ENCODE peak calls at places on chromosomes 7 and 10, in seven cellular contexts. G is AG04450, J is fibroblast of lung, U is small intestine, I is cardiac muscle cell, Q is spleen, V is SJSA1. P is an unnamed sample. For H3K27me3, the result is how much of the 10 kb centered on the place peaks cover.

GRCh38 chr10:118407742-118408141 is 65.6 kb upstream of the FAM204A start:
- DNase-seq in G (no peak), J (no peak), U (no peak), I (no peak), Q (no peak), V (no peak), P (no peak)

GRCh38 chr7:106635411-106635810 is 25.5 kb downstream of the CCDC71L start:
- DNase-seq in G (no peak), J (no peak), U (no peak), I (no peak), Q (no peak), V (no peak), P (no peak)

GRCh38 chr10:101144053-101144452 is 13.0 kb downstream of the TLX1 start:
- DNase-seq in G (no peak), J (no peak), U (no peak), I (no peak), Q (no peak), V (no peak), P (no peak)

GRCh38 chr10:59337254-59337653 is 25.1 kb downstream of the FAM13C start:
- DNase-seq in G (peak), J (peak), U (no peak), I (peak), Q (no peak), V (no peak), P (no peak)

GRCh38 chr7:28017372-28017771 is 163.2 kb downstream of the JAZF1 start:
- DNase-seq in G (no peak), J (peak), U (no peak), I (peak), Q (no peak), V (no peak), P (no peak)

GRCh38 chr7:107027208-107027607 is 17.3 kb upstream of the PRKAR2B start:
- DNase-seq in G (no peak), J (no peak), U (no peak), I (no peak), Q (no peak), V (no peak), P (no peak)

GRCh38 chr10:31944071-31944433 is 15.4 kb upstream of the ARHGAP12 start:
- DNase-seq in G (no peak), J (no peak), U (no peak), I (no peak), Q (no peak), V (no peak), P (no peak)

GRCh38 chr10:61967298-61967697 is 65.8 kb downstream of the ARID5B start:
- DNase-seq in G (no peak), J (no peak), U (no peak), I (no peak), Q (no peak), V (no peak), P (no peak)

GRCh38 chr7:103336781-103337180 is 7.8 kb downstream of the DNAJC2 start:
- DNase-seq in G (no peak), J (no peak), U (no peak), I (no peak), Q (no peak), V (no peak), P (no peak)

GRCh38 chr10:31017534-31018361 is 13.9 kb downstream of the ZNF438 start:
- DNase-seq in G (no peak), J (no peak), U (no peak), I (no peak), Q (no peak), V (no peak), P (no peak)

GRCh38 chr7:83517026-83517700 is 131.8 kb downstream of the SEMA3E start:
- DNase-seq in G (no peak), J (no peak), U (no peak), I (no peak), Q (no peak), V (no peak), P (no peak)

GRCh38 chr7:102042016-102042656 is 224.7 kb downstream of the CUX1 start:
- DNase-seq in G (no peak), J (peak), U (no peak), I (peak), Q (no peak), V (peak), P (no peak)

GRCh38 chr7:24946467-24946866 is 33.5 kb downstream of the OSBPL3 start:
- DNase-seq in G (no peak), J (no peak), U (peak), I (no peak), Q (no peak), V (no peak), P (no peak)

GRCh38 chr7:46414946-46415345 is 493.9 kb upstream of the IGFBP3 start:
- DNase-seq in G (no peak), J (no peak), U (no peak), I (peak), Q (no peak), V (peak), P (no peak)

GRCh38 chr10:120336910-120337540 is 120.0 kb upstream of the PLPP4 start:
- DNase-seq in G (no peak), J (peak), U (peak), I (peak), Q (no peak), V (peak), P (no peak)

GRCh38 chr7:28272461-28272877 is 91.9 kb upstream of the JAZF1 start:
- DNase-seq in G (peak), J (peak), U (peak), I (peak), Q (no peak), V (peak), P (no peak)

GRCh38 chr10:101901340-101901739 is 57.7 kb upstream of the KCNIP2 start:
- DNase-seq in G (no peak), J (no peak), U (no peak), I (no peak), Q (peak), V (no peak), P (no peak)

GRCh38 chr7:158818325-158819213 is 10.7 kb downstream of the ESYT2 start:
- DNase-seq in G (peak), J (peak), U (peak), I (peak), Q (peak), V (peak), P (peak)

GRCh38 chr7:132618956-132619305 is 42.7 kb upstream of the PLXNA4 start:
- DNase-seq in G (no peak), J (no peak), U (no peak), I (peak), Q (no peak), V (no peak), P (no peak)

GRCh38 chr10:48983648-48984359 is 44.2 kb upstream of the LRRC18 start:
- DNase-seq in G (no peak), J (no peak), U (no peak), I (no peak), Q (no peak), V (no peak), P (no peak)

GRCh38 chr10:124568339-124568738 is 106.7 kb downstream of the LHPP start:
- DNase-seq in G (no peak), J (no peak), U (no peak), I (no peak), Q (peak), V (no peak), P (no peak)

GRCh38 chr7:97578225-97578624 is 153.7 kb upstream of the TAC1 start:
- DNase-seq in G (no peak), J (no peak), U (no peak), I (no peak), Q (no peak), V (no peak), P (no peak)

GRCh38 chr7:74006451-74007259 is 21.3 kb upstream of the ELN start:
- DNase-seq in G (no peak), J (no peak), U (peak), I (peak), Q (no peak), V (no peak), P (no peak)

GRCh38 chr10:126060232-126060935 is 164.0 kb downstream of the FANK1 start:
- DNase-seq in G (no peak), J (no peak), U (no peak), I (peak), Q (no peak), V (peak), P (no peak)

GRCh38 chr10:613217-613616 is 76.3 kb downstream of the DIP2C start:
- DNase-seq in G (no peak), J (no peak), U (peak), I (no peak), Q (peak), V (no peak), P (no peak)

GRCh38 chr7:156480671-156481070 is 159.9 kb upstream of the RNF32 start:
- DNase-seq in G (no peak), J (no peak), U (no peak), I (no peak), Q (no peak), V (no peak), P (no peak)

GRCh38 chr7:20385121-20385520 is 54.4 kb downstream of the ITGB8 start:
- DNase-seq in G (peak), J (peak), U (no peak), I (peak), Q (no peak), V (peak), P (no peak)

GRCh38 chr7:102933763-102934162 is 21.0 kb downstream of the LRRC17 start:
- DNase-seq in G (peak), J (peak), U (no peak), I (peak), Q (no peak), V (peak), P (no peak)

GRCh38 chr10:128851281-128851680 is 615.8 kb upstream of the MGMT start:
- DNase-seq in G (no peak), J (no peak), U (no peak), I (no peak), Q (no peak), V (no peak), P (no peak)

GRCh38 chr10:75773139-75773801 is 341.8 kb downstream of the LRMDA start:
- DNase-seq in G (no peak), J (peak), U (no peak), I (peak), Q (no peak), V (no peak), P (no peak)

GRCh38 chr7:132097550-132098134 is 478.6 kb downstream of the PLXNA4 start:
- DNase-seq in G (no peak), J (no peak), U (no peak), I (no peak), Q (no peak), V (no peak), P (no peak)

GRCh38 chr7:24725554-24726260 is 31.6 kb downstream of the GSDME start:
- DNase-seq in G (no peak), J (no peak), U (no peak), I (no peak), Q (no peak), V (no peak), P (no peak)

GRCh38 chr7:149000961-149001360 is 27.3 kb downstream of the PDIA4 start:
- DNase-seq in G (no peak), J (no peak), U (no peak), I (no peak), Q (peak), V (no peak), P (no peak)

GRCh38 chr7:25726682-25727357 is 425.2 kb upstream of the NFE2L3 start:
- DNase-seq in G (no peak), J (no peak), U (no peak), I (no peak), Q (no peak), V (no peak), P (no peak)

GRCh38 chr7:130937016-130937415 is 203.0 kb upstream of the KLF14 start:
- DNase-seq in G (no peak), J (no peak), U (no peak), I (no peak), Q (no peak), V (no peak), P (no peak)

GRCh38 chr10:112842832-112843360 is 107.2 kb upstream of the TCF7L2 start:
- DNase-seq in G (no peak), J (peak), U (peak), I (peak), Q (no peak), V (no peak), P (no peak)

GRCh38 chr10:129816702-129817101 is 147.4 kb downstream of the EBF3 start:
- DNase-seq in G (no peak), J (no peak), U (no peak), I (no peak), Q (no peak), V (no peak), P (no peak)

GRCh38 chr10:1380075-1380793 is 324.0 kb downstream of the WDR37 start:
- DNase-seq in G (no peak), J (no peak), U (no peak), I (no peak), Q (peak), V (no peak), P (no peak)

DNA sequence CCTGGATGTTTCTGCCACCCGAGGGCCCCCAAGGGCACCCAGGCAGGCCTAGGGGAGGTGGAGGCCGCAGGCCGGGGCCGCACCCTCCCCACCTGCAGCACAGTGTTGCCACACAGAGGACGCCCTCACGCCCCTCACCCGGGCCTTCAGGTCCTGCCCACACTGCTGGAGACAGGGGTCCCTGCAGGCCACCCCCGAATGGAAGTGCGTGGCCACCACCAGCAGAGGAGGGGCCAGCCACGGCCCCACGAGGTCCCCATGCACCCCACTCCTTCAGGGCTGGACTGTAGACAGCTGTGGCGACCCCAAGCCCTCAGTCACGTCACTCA is 35.4 kb downstream of the ADAP1 start:
- DNase-seq in G (no peak), J (no peak), U (no peak), I (no peak), Q (peak), V (no peak), P (no peak)
- H3K27me3 ChIP-seq in G (under half), J (under half), U (under half), I (under half), Q (under half), V (under half), P (under half)

GRCh38 chr10:111081595-111081994 is 4.8 kb downstream of the ADRA2A start:
- DNase-seq in G (no peak), J (no peak), U (no peak), I (no peak), Q (no peak), V (no peak), P (no peak)

GRCh38 chr10:111080224-111080623 is 3.4 kb downstream of the ADRA2A start:
- DNase-seq in G (no peak), J (no peak), U (no peak), I (no peak), Q (no peak), V (no peak), P (no peak)

GRCh38 chr10:111078505-111079185 is 1.8 kb downstream of the ADRA2A start:
- DNase-seq in G (no peak), J (no peak), U (no peak), I (no peak), Q (no peak), V (no peak), P (no peak)

GRCh38 chr10:111079241-111079760 is 2.5 kb downstream of the ADRA2A start:
- DNase-seq in G (no peak), J (no peak), U (no peak), I (no peak), Q (no peak), V (no peak), P (no peak)

DNA sequence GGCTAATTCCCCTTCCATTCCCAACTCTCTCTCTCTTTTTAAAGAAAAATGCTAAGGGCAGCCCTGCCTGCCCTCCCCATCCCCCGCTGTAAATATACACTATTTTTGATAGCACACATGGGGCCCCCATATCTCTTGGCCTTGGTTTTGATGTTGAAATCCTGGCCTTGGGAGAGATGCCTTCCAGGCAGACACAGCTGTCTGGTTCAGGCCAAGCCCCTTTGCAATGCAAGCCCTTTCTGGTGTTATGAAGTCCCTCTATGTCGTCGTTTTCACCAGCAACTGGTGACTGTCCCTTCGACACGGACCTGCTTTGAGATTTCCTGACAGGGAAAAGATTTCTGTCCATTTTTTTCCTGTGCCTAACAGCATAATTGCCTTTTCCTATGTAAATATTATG is 3.0 kb downstream of the ADRA2A start:
- DNase-seq in G (no peak), J (no peak), U (no peak), I (peak), Q (no peak), V (no peak), P (no peak)
- H3K27me3 ChIP-seq in G (half or more), J (under half), U (under half), I (half or more), Q (half or more), V (under half), P (under half)

GRCh38 chr7:30690011-30690410 is 7.8 kb upstream of the CRHR2 start:
- DNase-seq in G (no peak), J (no peak), U (no peak), I (no peak), Q (no peak), V (no peak), P (no peak)

GRCh38 chr7:30694218-30694745 is 12.0 kb upstream of the CRHR2 start:
- DNase-seq in G (no peak), J (no peak), U (peak), I (no peak), Q (no peak), V (no peak), P (no peak)

GRCh38 chr7:30694774-30695721 is 12.8 kb upstream of the CRHR2 start:
- DNase-seq in G (no peak), J (no peak), U (no peak), I (no peak), Q (peak), V (no peak), P (no peak)

GRCh38 chr7:30692438-30692837 is 10.2 kb upstream of the CRHR2 start:
- DNase-seq in G (no peak), J (no peak), U (no peak), I (no peak), Q (no peak), V (no peak), P (no peak)

DNA sequence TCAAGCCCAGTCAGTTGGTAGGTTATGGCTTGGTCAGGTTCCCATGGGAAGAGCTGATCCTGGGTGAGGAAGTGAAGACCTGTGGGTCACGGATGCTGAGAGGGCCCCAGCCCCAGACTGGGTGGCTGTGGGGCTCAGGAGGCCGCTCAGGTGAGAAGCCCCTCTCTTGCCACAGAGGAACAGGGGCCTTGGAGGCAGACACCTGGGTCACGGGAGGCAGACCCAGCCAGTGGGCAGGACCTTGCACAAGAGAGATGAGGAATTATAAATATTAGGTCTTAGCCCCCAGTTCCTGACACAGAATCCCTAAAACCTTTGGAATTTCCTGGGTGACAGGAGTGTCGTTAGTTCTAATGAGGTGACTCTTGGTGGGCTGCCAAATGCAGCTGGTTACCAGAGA is 10.6 kb upstream of the CRHR2 start:
- DNase-seq in G (no peak), J (no peak), U (no peak), I (no peak), Q (no peak), V (no peak), P (no peak)
- H3K27me3 ChIP-seq in G (under half), J (under half), U (under half), I (under half), Q (under half), V (under half), P (under half)

GRCh38 chr7:70044525-70044924 is 446.2 kb downstream of the AUTS2 start:
- DNase-seq in G (no peak), J (no peak), U (no peak), I (no peak), Q (no peak), V (no peak), P (no peak)

GRCh38 chr7:70044064-70044463 is 445.8 kb downstream of the AUTS2 start:
- DNase-seq in G (no peak), J (no peak), U (peak), I (no peak), Q (no peak), V (no peak), P (no peak)

GRCh38 chr7:70040971-70041766 is 442.9 kb downstream of the AUTS2 start:
- DNase-seq in G (no peak), J (peak), U (peak), I (peak), Q (no peak), V (no peak), P (no peak)

GRCh38 chr7:70042533-70042932 is 444.3 kb downstream of the AUTS2 start:
- DNase-seq in G (no peak), J (peak), U (peak), I (peak), Q (no peak), V (no peak), P (no peak)

DNA sequence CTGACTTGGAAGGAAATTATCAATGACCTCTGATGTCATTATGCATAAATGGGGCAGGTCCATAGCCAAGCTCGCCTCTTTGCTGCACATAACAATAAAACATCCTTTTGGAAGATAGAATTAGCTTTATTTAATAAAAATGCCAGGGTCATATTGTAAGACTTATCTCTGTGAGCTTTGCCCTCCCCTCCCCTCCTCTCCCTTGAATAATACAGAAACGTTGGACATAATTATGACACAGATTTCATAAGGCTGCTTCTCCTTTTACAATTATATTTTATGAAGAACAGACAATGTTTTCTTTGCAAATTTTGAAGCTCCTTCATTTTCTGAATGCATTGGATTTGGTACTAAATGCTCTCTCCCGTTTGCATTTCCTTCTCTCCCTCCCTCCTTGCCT is 444.9 kb downstream of the AUTS2 start:
- DNase-seq in G (no peak), J (no peak), U (no peak), I (no peak), Q (no peak), V (no peak), P (no peak)
- H3K27me3 ChIP-seq in G (under half), J (under half), U (under half), I (under half), Q (under half), V (under half), P (under half)

GRCh38 chr10:78865931-78866717 is 202.6 kb upstream of the ZMIZ1 start:
- DNase-seq in G (no peak), J (no peak), U (no peak), I (no peak), Q (no peak), V (no peak), P (no peak)
- H3K27me3 ChIP-seq in G (under half), J (under half), U (under half), I (under half), Q (under half), V (under half), P (under half)